ENCODE peak calls at places on chromosomes 16 and 17, in six cellular contexts. H is non-pigmented ciliary epithelial cell; L is keratinocyte; C is activated naive CD4-positive, alpha-beta T cell treated with Interleukin-2 at 50 U/mL for 16 hours; T is neuronal stem cell; J is NCI-H1092 treated with DMSO at 0.1 percent for 48 hours. P is an unnamed sample.

GRCh38 chr17:35044181-35044580 is 19.3 kb downstream of the RFFL start:
- DNase-seq in H (no peak), L (no peak), C (no peak), T (no peak), J (no peak), P (no peak)

GRCh38 chr16:73771196-73771595 is 525.4 kb upstream of the PSMD7 start:
- DNase-seq in H (no peak), L (no peak), C (no peak), T (no peak), J (no peak), P (no peak)

GRCh38 chr17:49576121-49576905 is 642 bp downstream of the NXPH3 start:
- DNase-seq in H (no peak), L (no peak), C (no peak), T (peak), J (no peak), P (peak)

GRCh38 chr17:46788796-46789195 is 29.7 kb downstream of the WNT3 start:
- DNase-seq in H (no peak), L (no peak), C (no peak), T (no peak), J (no peak), P (no peak)

GRCh38 chr16:73125860-73126259 is 77.9 kb upstream of the ZFHX3 start:
- DNase-seq in H (no peak), L (no peak), C (no peak), T (no peak), J (no peak), P (no peak)

GRCh38 chr17:29611351-29612093 is 11.2 kb downstream of the CORO6 start:
- DNase-seq in H (no peak), L (no peak), C (no peak), T (no peak), J (no peak), P (no peak)

GRCh38 chr17:42937712-42938596 is 26.3 kb downstream of the AARSD1 start:
- DNase-seq in H (peak), L (no peak), C (peak), T (peak), J (peak), P (peak)

GRCh38 chr17:4998027-4998665 is 396 bp downstream of the KIF1C start:
- DNase-seq in H (no peak), L (no peak), C (no peak), T (peak), J (no peak), P (peak)

GRCh38 chr17:5237541-5238016 is 2.9 kb upstream of the SCIMP start:
- DNase-seq in H (peak), L (no peak), C (peak), T (peak), J (peak), P (peak)

GRCh38 chr16:14057878-14058382 is 13.2 kb upstream of the MRTFB start:
- DNase-seq in H (no peak), L (no peak), C (no peak), T (no peak), J (no peak), P (no peak)

GRCh38 chr17:44004077-44004760 is at the start of gene NAGS:
- DNase-seq in H (no peak), L (no peak), C (no peak), T (no peak), J (no peak), P (peak)

GRCh38 chr17:50396261-50397110 is 837 bp downstream of the LRRC59 start:
- DNase-seq in H (no peak), L (no peak), C (peak), T (peak), J (no peak), P (peak)

GRCh38 chr16:67264866-67265265 is 14.5 kb upstream of the PLEKHG4 start:
- DNase-seq in H (no peak), L (no peak), C (no peak), T (no peak), J (no peak), P (no peak)

GRCh38 chr17:30942311-30943079 is 20.8 kb downstream of the ADAP2 start:
- DNase-seq in H (no peak), L (no peak), C (no peak), T (no peak), J (no peak), P (no peak)